ENCODE peak calls at places on chromosome 21, in seven cellular contexts. One of them, this sample, is unnamed.
A peak's percentile ranks its signal among the peaks of the same experiment; 100 is the strongest.

GRCh38 chr21:45056505-45056904 is 17.9 kb upstream of the ADARB1 start:
- DNase-seq in GM06990: no peak
- DNase-seq in SW 1271: no peak
- DNase-seq in anterior cingulate cortex: no peak
- DNase-seq in RPMI7951: no peak
- DNase-seq in ovary: no peak
- DNase-seq in EL: no peak
- DNase-seq in this sample: no peak

GRCh38 chr21:31203371-31204054 is 140.5 kb downstream of the TIAM1 start:
- DNase-seq in GM06990: no peak
- DNase-seq in SW 1271: no peak
- DNase-seq in anterior cingulate cortex: no peak
- DNase-seq in RPMI7951: peak; percentile 37
- DNase-seq in ovary: no peak
- DNase-seq in EL: peak; percentile 25
- DNase-seq in this sample: no peak

GRCh38 chr21:17900281-17900989 is 81.3 kb upstream of the C21orf91 start:
- DNase-seq in GM06990: no peak
- DNase-seq in SW 1271: no peak
- DNase-seq in anterior cingulate cortex: no peak
- DNase-seq in RPMI7951: no peak
- DNase-seq in ovary: no peak
- DNase-seq in EL: no peak
- DNase-seq in this sample: no peak

GRCh38 chr21:38853421-38853919 is 47.7 kb downstream of the ETS2 start:
- DNase-seq in GM06990: peak; percentile 31
- DNase-seq in SW 1271: peak; percentile 18
- DNase-seq in anterior cingulate cortex: no peak
- DNase-seq in RPMI7951: peak; percentile 95
- DNase-seq in ovary: no peak
- DNase-seq in EL: peak; percentile 87
- DNase-seq in this sample: peak; percentile 74

GRCh38 chr21:42572906-42573495 is 59.3 kb downstream of the SLC37A1 start:
- DNase-seq in GM06990: no peak
- DNase-seq in SW 1271: no peak
- DNase-seq in anterior cingulate cortex: no peak
- DNase-seq in RPMI7951: no peak
- DNase-seq in ovary: peak; percentile 20
- DNase-seq in EL: no peak
- DNase-seq in this sample: peak; percentile 31

GRCh38 chr21:14114251-14114650 is 96.5 kb downstream of the LIPI start:
- DNase-seq in GM06990: no peak
- DNase-seq in SW 1271: no peak
- DNase-seq in anterior cingulate cortex: no peak
- DNase-seq in RPMI7951: no peak
- DNase-seq in ovary: no peak
- DNase-seq in EL: no peak
- DNase-seq in this sample: no peak

GRCh38 chr21:28342229-28342810 is 650.4 kb downstream of the LTN1 start:
- DNase-seq in GM06990: no peak
- DNase-seq in SW 1271: no peak
- DNase-seq in anterior cingulate cortex: no peak
- DNase-seq in RPMI7951: no peak
- DNase-seq in ovary: no peak
- DNase-seq in EL: no peak
- DNase-seq in this sample: no peak

GRCh38 chr21:38956006-38956405 is 150.3 kb downstream of the ETS2 start:
- DNase-seq in GM06990: no peak
- DNase-seq in SW 1271: no peak
- DNase-seq in anterior cingulate cortex: no peak
- DNase-seq in RPMI7951: no peak
- DNase-seq in ovary: no peak
- DNase-seq in EL: no peak
- DNase-seq in this sample: no peak

GRCh38 chr21:26835714-26836265 is 9.4 kb downstream of the ADAMTS1 start:
- DNase-seq in GM06990: no peak
- DNase-seq in SW 1271: no peak
- DNase-seq in anterior cingulate cortex: no peak
- DNase-seq in RPMI7951: no peak
- DNase-seq in ovary: no peak
- DNase-seq in EL: no peak
- DNase-seq in this sample: no peak

GRCh38 chr21:21715286-21715969 is 717.2 kb downstream of the NCAM2 start:
- DNase-seq in GM06990: no peak
- DNase-seq in SW 1271: peak; percentile 7
- DNase-seq in anterior cingulate cortex: no peak
- DNase-seq in RPMI7951: peak; percentile 87
- DNase-seq in ovary: no peak
- DNase-seq in EL: peak; percentile 95
- DNase-seq in this sample: no peak

GRCh38 chr21:35528109-35529042 is 479.3 kb upstream of the RUNX1 start:
- DNase-seq in GM06990: peak; percentile 47
- DNase-seq in SW 1271: no peak
- DNase-seq in anterior cingulate cortex: no peak
- DNase-seq in RPMI7951: peak; percentile 56
- DNase-seq in ovary: peak; percentile 45
- DNase-seq in EL: peak; percentile 18
- DNase-seq in this sample: peak; percentile 26